ENCODE peak calls at places on chromosomes 3 and 15, in four cellular contexts. One of them, this sample, is unnamed.
A peak's percentile ranks its signal among the peaks of the same experiment; 100 is the strongest.

GRCh38 chr3:10189557-10190374 is 25.0 kb downstream of the IRAK2 start:
- DNase-seq in HEK293T: no peak
- DNase-seq in GM12878: peak; percentile 39
- DNase-seq in HepG2: no peak
- DNase-seq in this sample: no peak

GRCh38 chr3:47566667-47567066 is 12.0 kb downstream of the CSPG5 start:
- DNase-seq in HEK293T: no peak
- DNase-seq in GM12878: no peak
- DNase-seq in HepG2: no peak
- DNase-seq in this sample: no peak

GRCh38 chr15:80403712-80404056 is 498 bp upstream of the ARNT2 start:
- DNase-seq in HEK293T: peak; percentile 63
- DNase-seq in GM12878: no peak
- DNase-seq in HepG2: no peak
- DNase-seq in this sample: no peak

GRCh38 chr3:115800489-115801080 is 177.3 kb downstream of the GAP43 start:
- DNase-seq in HEK293T: no peak
- DNase-seq in GM12878: no peak
- DNase-seq in HepG2: no peak
- DNase-seq in this sample: no peak

GRCh38 chr15:58070801-58071418 is 5.4 kb upstream of the ALDH1A2 start:
- DNase-seq in HEK293T: peak; percentile 39
- DNase-seq in GM12878: no peak
- DNase-seq in HepG2: peak; percentile 40
- DNase-seq in this sample: peak; percentile 52

GRCh38 chr3:39651993-39652739 is 157.2 kb upstream of the MYRIP start:
- DNase-seq in HEK293T: no peak
- DNase-seq in GM12878: no peak
- DNase-seq in HepG2: no peak
- DNase-seq in this sample: no peak

GRCh38 chr3:40398346-40398745 is 11.4 kb downstream of the ENTPD3 start:
- DNase-seq in HEK293T: no peak
- DNase-seq in GM12878: no peak
- DNase-seq in HepG2: peak; percentile 71
- DNase-seq in this sample: no peak

GRCh38 chr3:47612879-47613278 is 34.2 kb upstream of the CSPG5 start:
- DNase-seq in HEK293T: no peak
- DNase-seq in GM12878: no peak
- DNase-seq in HepG2: no peak
- DNase-seq in this sample: no peak

GRCh38 chr3:25291524-25291923 is 136.5 kb upstream of the RARB start:
- DNase-seq in HEK293T: no peak
- DNase-seq in GM12878: no peak
- DNase-seq in HepG2: no peak
- DNase-seq in this sample: no peak

GRCh38 chr3:159114582-159114981 is 312.7 kb downstream of the MFSD1 start:
- DNase-seq in HEK293T: no peak
- DNase-seq in GM12878: no peak
- DNase-seq in HepG2: no peak
- DNase-seq in this sample: no peak

GRCh38 chr3:46536758-46537157 is 29.3 kb downstream of the LRRC2 start:
- DNase-seq in HEK293T: no peak
- DNase-seq in GM12878: no peak
- DNase-seq in HepG2: no peak
- DNase-seq in this sample: no peak

GRCh38 chr3:71127463-71128243 is 455.9 kb downstream of the FOXP1 start:
- DNase-seq in HEK293T: no peak
- DNase-seq in GM12878: no peak
- DNase-seq in HepG2: no peak
- DNase-seq in this sample: peak; percentile 33

GRCh38 chr3:108404409-108404808 is 106.0 kb downstream of the MYH15 start:
- DNase-seq in HEK293T: no peak
- DNase-seq in GM12878: no peak
- DNase-seq in HepG2: no peak
- DNase-seq in this sample: no peak

GRCh38 chr3:33146791-33147445 is 33.1 kb downstream of the CRTAP start:
- DNase-seq in HEK293T: no peak
- DNase-seq in GM12878: no peak
- DNase-seq in HepG2: no peak
- DNase-seq in this sample: no peak

GRCh38 chr15:64892850-64893403 is 18.8 kb upstream of the ANKDD1A start:
- DNase-seq in HEK293T: no peak
- DNase-seq in GM12878: peak; percentile 45
- DNase-seq in HepG2: no peak
- DNase-seq in this sample: no peak

GRCh38 chr15:42220216-42220615 is 12.1 kb upstream of the VPS39 start:
- DNase-seq in HEK293T: no peak
- DNase-seq in GM12878: no peak
- DNase-seq in HepG2: no peak
- DNase-seq in this sample: no peak

GRCh38 chr3:162738778-162739177 is 1242.2 kb downstream of the OTOL1 start:
- DNase-seq in HEK293T: no peak
- DNase-seq in GM12878: no peak
- DNase-seq in HepG2: no peak
- DNase-seq in this sample: no peak

GRCh38 chr3:32238816-32239637 is 547 bp downstream of the CMTM8 start:
- DNase-seq in HEK293T: peak; percentile 68
- DNase-seq in GM12878: no peak
- DNase-seq in HepG2: no peak
- DNase-seq in this sample: no peak

GRCh38 chr3:39105687-39106063 is 1.8 kb downstream of the GORASP1 start:
- DNase-seq in HEK293T: no peak
- DNase-seq in GM12878: no peak
- DNase-seq in HepG2: no peak
- DNase-seq in this sample: no peak

GRCh38 chr3:123374016-123374415 is 74.9 kb downstream of the ADCY5 start:
- DNase-seq in HEK293T: no peak
- DNase-seq in GM12878: no peak
- DNase-seq in HepG2: no peak
- DNase-seq in this sample: no peak

GRCh38 chr3:45978348-45978747 is 17.3 kb downstream of the FYCO1 start:
- DNase-seq in HEK293T: no peak
- DNase-seq in GM12878: no peak
- DNase-seq in HepG2: no peak
- DNase-seq in this sample: no peak

GRCh38 chr3:23807161-23808015 is 1.6 kb downstream of the UBE2E1 start:
- DNase-seq in HEK293T: no peak
- DNase-seq in GM12878: no peak
- DNase-seq in HepG2: no peak
- DNase-seq in this sample: no peak

GRCh38 chr15:58282060-58282708 is 144.0 kb downstream of the AQP9 start:
- DNase-seq in HEK293T: no peak
- DNase-seq in GM12878: no peak
- DNase-seq in HepG2: peak; percentile 58
- DNase-seq in this sample: peak; percentile 48

GRCh38 chr3:5115506-5116162 is 6.5 kb upstream of the ARL8B start:
- DNase-seq in HEK293T: no peak
- DNase-seq in GM12878: no peak
- DNase-seq in HepG2: no peak
- DNase-seq in this sample: no peak

GRCh38 chr3:15281817-15282216 is 50.6 kb downstream of the SH3BP5 start:
- DNase-seq in HEK293T: no peak
- DNase-seq in GM12878: no peak
- DNase-seq in HepG2: no peak
- DNase-seq in this sample: no peak

GRCh38 chr15:58146734-58147133 is 8.6 kb downstream of the AQP9 start:
- DNase-seq in HEK293T: no peak
- DNase-seq in GM12878: no peak
- DNase-seq in HepG2: no peak
- DNase-seq in this sample: no peak

GRCh38 chr3:15438988-15439387 is 11.6 kb downstream of the EAF1 start:
- DNase-seq in HEK293T: no peak
- DNase-seq in GM12878: no peak
- DNase-seq in HepG2: no peak
- DNase-seq in this sample: no peak

GRCh38 chr3:121496841-121497240 is 48.9 kb downstream of the POLQ start:
- DNase-seq in HEK293T: no peak
- DNase-seq in GM12878: no peak
- DNase-seq in HepG2: no peak
- DNase-seq in this sample: no peak

GRCh38 chr15:63583027-63583426 is 14.2 kb upstream of the FBXL22 start:
- DNase-seq in HEK293T: no peak
- DNase-seq in GM12878: no peak
- DNase-seq in HepG2: no peak
- DNase-seq in this sample: no peak

GRCh38 chr3:197597335-197597734 is 41.6 kb upstream of the BDH1 start:
- DNase-seq in HEK293T: no peak
- DNase-seq in GM12878: no peak
- DNase-seq in HepG2: peak; percentile 71
- DNase-seq in this sample: no peak

GRCh38 chr3:87260270-87260669 is 16.1 kb downstream of the POU1F1 start:
- DNase-seq in HEK293T: peak; percentile 26
- DNase-seq in GM12878: no peak
- DNase-seq in HepG2: peak; percentile 39
- DNase-seq in this sample: peak; percentile 57
- TF ChIP-seq TARDBP in HEK293T: no peak
- TF ChIP-seq TARDBP in GM12878: no peak
- TF ChIP-seq TARDBP in HepG2: no peak
- TF ChIP-seq TARDBP in this sample: no peak

GRCh38 chr3:64398431-64398830 is 173.2 kb upstream of the PRICKLE2 start:
- DNase-seq in HEK293T: no peak
- DNase-seq in GM12878: no peak
- DNase-seq in HepG2: no peak
- DNase-seq in this sample: no peak

GRCh38 chr3:64400706-64401105 is 175.4 kb upstream of the PRICKLE2 start:
- DNase-seq in HEK293T: no peak
- DNase-seq in GM12878: no peak
- DNase-seq in HepG2: no peak
- DNase-seq in this sample: no peak

GRCh38 chr3:64395490-64395889 is 170.2 kb upstream of the PRICKLE2 start:
- DNase-seq in HEK293T: no peak
- DNase-seq in GM12878: no peak
- DNase-seq in HepG2: no peak
- DNase-seq in this sample: no peak

GRCh38 chr3:64399205-64399800 is 174.0 kb upstream of the PRICKLE2 start:
- DNase-seq in HEK293T: peak; percentile 62
- DNase-seq in GM12878: no peak
- DNase-seq in HepG2: peak; percentile 21
- DNase-seq in this sample: peak; percentile 11
- TF ChIP-seq TARDBP in HEK293T: no peak
- TF ChIP-seq TARDBP in GM12878: no peak
- TF ChIP-seq TARDBP in HepG2: no peak
- TF ChIP-seq TARDBP in this sample: no peak

DNA sequence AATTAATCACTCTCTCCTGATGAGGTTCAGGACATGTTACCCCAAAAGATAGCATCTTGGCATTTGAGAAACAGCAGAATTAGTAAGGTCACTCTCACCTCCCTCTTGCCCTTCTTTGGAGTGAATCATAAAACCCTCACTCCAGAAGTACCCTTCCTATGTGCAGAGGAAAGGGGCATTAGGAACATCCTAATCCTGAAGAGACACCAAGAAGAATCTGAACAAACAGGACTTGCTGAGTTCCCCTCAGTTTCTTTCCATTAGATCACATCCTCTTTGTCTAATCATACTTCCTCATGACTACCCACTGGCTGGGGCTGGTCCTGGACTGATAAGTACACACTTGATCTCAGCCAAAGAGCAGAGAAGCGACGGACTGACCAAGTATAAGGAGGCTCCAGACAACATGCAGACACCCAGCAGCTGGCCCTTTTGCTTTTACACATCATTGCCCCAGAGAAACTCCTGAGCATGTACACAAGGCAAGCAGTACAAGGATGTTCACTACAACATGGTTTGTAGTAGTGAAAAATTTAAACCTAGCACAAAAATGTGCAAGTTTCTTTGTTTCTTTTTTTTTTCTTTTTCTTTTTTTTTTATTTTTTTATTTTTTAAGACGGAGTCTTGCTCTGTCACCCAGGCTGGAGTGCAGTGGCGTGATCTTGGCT is 15.0 kb upstream of the TM6SF1 start:
- DNase-seq in HEK293T: no peak
- DNase-seq in GM12878: no peak
- DNase-seq in HepG2: no peak
- DNase-seq in this sample: peak; percentile 52
- TF ChIP-seq TARDBP in HEK293T: no peak
- TF ChIP-seq TARDBP in GM12878: no peak
- TF ChIP-seq TARDBP in HepG2: no peak
- TF ChIP-seq TARDBP in this sample: no peak

GRCh38 chr3:64684715-64685261 is 3.0 kb downstream of the ADAMTS9 start:
- DNase-seq in HEK293T: peak; percentile 9
- DNase-seq in GM12878: no peak
- DNase-seq in HepG2: no peak
- DNase-seq in this sample: no peak
- TF ChIP-seq TARDBP in HEK293T: no peak
- TF ChIP-seq TARDBP in GM12878: no peak
- TF ChIP-seq TARDBP in HepG2: no peak
- TF ChIP-seq TARDBP in this sample: no peak

DNA sequence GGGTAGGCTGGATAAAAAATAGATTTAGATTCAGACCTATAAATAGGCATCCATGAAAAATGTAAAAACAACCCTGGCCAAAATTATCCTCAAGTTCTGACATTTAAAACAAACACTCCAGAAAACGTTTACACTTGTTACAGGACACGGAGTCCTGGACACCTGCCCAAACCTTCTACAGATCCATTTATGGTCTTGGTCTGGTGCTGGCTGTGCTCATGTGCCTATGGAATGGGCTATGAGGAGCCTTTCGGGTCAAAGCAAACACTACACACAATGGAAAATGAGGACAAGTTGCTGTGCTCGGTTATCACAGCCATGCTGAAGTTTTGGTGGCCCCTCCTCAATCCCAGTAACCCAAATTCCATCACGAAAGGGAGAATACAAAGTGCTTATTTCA is 108.1 kb downstream of the PDZRN3 start:
- DNase-seq in HEK293T: no peak
- DNase-seq in GM12878: no peak
- DNase-seq in HepG2: no peak
- DNase-seq in this sample: no peak
- TF ChIP-seq TARDBP in HEK293T: no peak
- TF ChIP-seq TARDBP in GM12878: no peak
- TF ChIP-seq TARDBP in HepG2: no peak
- TF ChIP-seq TARDBP in this sample: no peak

DNA sequence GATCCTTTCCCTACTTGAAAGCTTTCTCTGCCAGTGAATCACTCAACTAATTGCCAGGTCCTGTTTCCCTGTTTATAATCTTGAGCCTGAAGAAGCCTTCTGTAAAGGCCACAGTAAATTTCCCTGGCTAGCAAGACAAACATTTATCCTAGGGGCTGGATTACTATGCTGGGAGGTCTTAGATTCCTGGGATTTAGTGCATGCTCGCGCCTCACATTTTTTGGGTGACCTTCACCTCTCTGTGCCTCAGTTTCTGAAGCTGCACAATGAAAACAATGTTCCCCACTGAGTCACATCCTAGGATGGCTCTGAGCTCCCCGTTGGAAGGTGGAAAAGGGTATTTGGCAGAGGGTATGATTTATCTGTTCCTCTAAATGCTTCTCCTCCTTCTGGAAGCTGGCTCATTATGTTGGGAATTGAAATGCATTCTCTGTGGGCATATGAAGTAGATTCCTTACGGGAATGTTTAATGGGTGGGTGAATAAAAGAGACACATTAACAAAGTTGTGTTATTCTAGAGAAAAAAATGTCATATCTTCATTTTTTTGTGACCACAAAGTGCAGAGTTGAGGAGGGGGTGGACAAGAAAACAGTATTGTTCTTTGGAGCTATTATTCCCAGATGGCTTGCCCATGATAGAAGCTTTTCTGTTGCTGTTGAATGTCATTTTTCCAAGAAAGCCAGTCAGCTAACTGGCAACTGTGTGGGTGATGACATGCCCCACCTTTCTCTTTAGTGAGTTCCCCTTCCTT is 32.4 kb downstream of the LSM3 start:
- DNase-seq in HEK293T: no peak
- DNase-seq in GM12878: no peak
- DNase-seq in HepG2: no peak
- DNase-seq in this sample: no peak
- TF ChIP-seq TARDBP in HEK293T: no peak
- TF ChIP-seq TARDBP in GM12878: no peak
- TF ChIP-seq TARDBP in HepG2: no peak
- TF ChIP-seq TARDBP in this sample: no peak